ENCODE peak calls at places on chromosomes 12 and 14, in four cellular contexts. I is A549, G is HepG2, U is GM12878. M is an unnamed sample.

GRCh38 chr12:68971404-68971803 is 38.4 kb upstream of the CPM start:
- DNase-seq in I (peak; percentile 19), G (no peak), U (no peak), M (no peak)

GRCh38 chr14:72738181-72738611 is 155.7 kb downstream of the DPF3 start:
- DNase-seq in I (no peak), G (no peak), U (no peak), M (no peak)

GRCh38 chr12:31440586-31440985 is 114.6 kb upstream of the SINHCAF start:
- DNase-seq in U (no peak), I (no peak), G (no peak), M (no peak)

GRCh38 chr14:29216316-29216715 is 449.7 kb downstream of the FOXG1 start:
- DNase-seq in I (no peak), U (no peak), G (no peak), M (no peak)

GRCh38 chr12:46839232-46839631 is 13.4 kb upstream of the SLC38A4 start:
- DNase-seq in I (no peak), G (no peak), U (no peak), M (no peak)

GRCh38 chr12:47710283-47710682 is 4.5 kb upstream of the RPAP3 start:
- DNase-seq in U (no peak), I (no peak), G (no peak), M (no peak)

GRCh38 chr14:104282332-104283196 is 144.2 kb downstream of the KIF26A start:
- DNase-seq in G (no peak), U (no peak), I (no peak), M (no peak)

GRCh38 chr14:31880935-31881334 is 196.2 kb upstream of the ARHGAP5 start:
- DNase-seq in U (no peak), I (peak; percentile 46), G (peak; percentile 64), M (no peak)

GRCh38 chr12:13973981-13974380 is 7.4 kb downstream of the GRIN2B start:
- DNase-seq in I (no peak), U (no peak), G (no peak), M (no peak)

GRCh38 chr14:76917158-76917596 is 91.0 kb downstream of the LRRC74A start:
- DNase-seq in I (peak; percentile 88), U (no peak), G (peak; percentile 80), M (peak; percentile 67)

GRCh38 chr12:65466906-65467305 is 188.4 kb downstream of the MSRB3 start:
- DNase-seq in U (no peak), G (no peak), I (no peak), M (no peak)

GRCh38 chr12:75792687-75793086 is 238.9 kb downstream of the PHLDA1 start:
- DNase-seq in G (no peak), I (no peak), U (no peak), M (no peak)

GRCh38 chr14:52267501-52268190 is at the start of gene PTGDR:
- DNase-seq in I (no peak), U (no peak), G (no peak), M (peak; percentile 32)

DNA sequence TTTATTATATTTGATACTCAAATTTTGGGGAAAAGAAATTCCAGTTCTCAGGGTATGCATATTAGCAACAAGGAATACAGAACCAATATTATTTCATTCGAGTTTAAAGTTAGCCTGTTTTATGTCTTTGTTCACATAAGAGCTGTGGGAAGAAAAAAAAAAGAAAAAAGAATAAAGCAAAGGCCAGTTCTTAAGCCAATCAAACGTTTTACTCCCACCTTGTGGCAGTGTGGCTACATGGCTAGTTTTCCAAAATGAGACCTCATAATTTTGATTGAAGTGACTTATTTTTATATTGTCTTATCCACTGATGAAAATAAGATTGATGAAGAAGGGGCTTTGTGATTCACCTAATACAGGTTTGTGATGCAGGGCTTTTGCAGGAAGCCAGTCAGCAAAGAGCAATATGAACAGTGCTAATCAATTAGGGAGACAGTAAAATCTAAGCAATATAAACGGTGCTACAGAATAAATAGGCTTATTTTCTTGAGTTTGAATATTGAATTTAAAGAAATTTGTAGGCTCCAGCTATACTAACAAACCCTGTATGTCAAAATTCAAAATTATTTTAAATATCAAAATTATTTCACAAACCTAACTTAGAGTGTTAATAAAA is 624.1 kb upstream of the FOXG1 start:
- DNase-seq in G (no peak), I (peak; percentile 29), U (no peak), M (peak; percentile 38)
- TF ChIP-seq PBX3 in G (no peak), I (no peak), U (no peak), M (no peak)

GRCh38 chr14:68713782-68714181 is 79.1 kb downstream of the ZFP36L1 start:
- DNase-seq in G (no peak), I (no peak), U (no peak), M (no peak)
- TF ChIP-seq PBX3 in G (no peak), I (no peak), U (no peak), M (no peak)

GRCh38 chr14:69107407-69108003 is 45.4 kb downstream of the DCAF5 start:
- DNase-seq in G (peak; percentile 69), I (peak; percentile 71), U (peak; percentile 20), M (peak; percentile 61)
- TF ChIP-seq PBX3 in G (no peak), I (no peak), U (no peak), M (no peak)

GRCh38 chr14:98984027-98984718 is 287.8 kb downstream of the BCL11B start:
- DNase-seq in U (no peak), G (no peak), I (no peak), M (no peak)

GRCh38 chr14:98984719-98985041 is 287.3 kb downstream of the BCL11B start:
- DNase-seq in I (no peak), G (no peak), U (no peak), M (no peak)
- TF ChIP-seq PBX3 in I (no peak), G (no peak), U (no peak), M (no peak)

DNA sequence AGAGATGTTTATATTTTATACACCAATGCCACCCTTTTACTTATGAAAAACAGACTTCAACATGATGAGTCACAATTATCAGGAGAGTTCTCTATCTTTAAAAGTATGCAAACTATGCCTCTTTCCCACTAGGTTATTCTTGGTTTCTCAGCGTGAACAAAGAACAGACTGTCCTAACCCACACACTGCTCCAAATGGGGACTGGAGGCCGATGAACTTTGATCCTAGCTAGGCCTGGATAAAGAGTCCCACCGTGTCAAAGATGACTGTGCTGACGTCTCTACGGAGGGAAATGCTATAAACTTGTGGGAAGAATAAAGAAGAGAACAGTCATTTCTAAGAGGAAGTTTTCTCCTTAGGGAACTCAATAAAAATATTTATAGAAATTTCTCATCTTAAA is 160.1 kb downstream of the EPS8 start:
- DNase-seq in U (peak; percentile 46), G (peak; percentile 99), I (peak; percentile 97), M (no peak)
- TF ChIP-seq PBX3 in U (no peak), G (no peak), I (no peak), M (peak; percentile 60)

GRCh38 chr12:2168808-2169207 is 116.0 kb downstream of the CACNA1C start:
- DNase-seq in I (peak; percentile 42), G (peak; percentile 81), U (no peak), M (no peak)
- TF ChIP-seq PBX3 in I (no peak), G (no peak), U (no peak), M (no peak)

DNA sequence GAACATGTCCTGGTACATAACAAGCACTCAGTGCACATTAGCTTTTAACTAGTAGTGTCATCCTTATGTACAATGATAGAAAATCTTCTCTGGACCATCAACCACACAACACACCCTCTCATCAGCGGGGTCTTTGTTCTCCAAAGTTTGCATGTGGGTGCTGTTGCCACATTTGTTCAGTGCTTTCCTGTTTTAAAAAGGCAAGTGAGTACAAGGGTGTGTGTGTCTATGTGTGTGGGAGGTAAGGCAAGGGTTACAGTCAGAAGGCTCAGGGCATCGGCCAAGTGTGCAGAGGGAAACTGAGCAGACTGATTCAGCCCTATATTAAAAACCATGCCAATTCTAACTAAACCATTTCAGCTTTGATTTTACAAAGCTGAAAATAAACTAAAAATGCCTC is 17.9 kb downstream of the KRT76 start:
- DNase-seq in I (no peak), U (no peak), G (no peak), M (no peak)
- TF ChIP-seq PBX3 in I (no peak), U (no peak), G (no peak), M (no peak)

DNA sequence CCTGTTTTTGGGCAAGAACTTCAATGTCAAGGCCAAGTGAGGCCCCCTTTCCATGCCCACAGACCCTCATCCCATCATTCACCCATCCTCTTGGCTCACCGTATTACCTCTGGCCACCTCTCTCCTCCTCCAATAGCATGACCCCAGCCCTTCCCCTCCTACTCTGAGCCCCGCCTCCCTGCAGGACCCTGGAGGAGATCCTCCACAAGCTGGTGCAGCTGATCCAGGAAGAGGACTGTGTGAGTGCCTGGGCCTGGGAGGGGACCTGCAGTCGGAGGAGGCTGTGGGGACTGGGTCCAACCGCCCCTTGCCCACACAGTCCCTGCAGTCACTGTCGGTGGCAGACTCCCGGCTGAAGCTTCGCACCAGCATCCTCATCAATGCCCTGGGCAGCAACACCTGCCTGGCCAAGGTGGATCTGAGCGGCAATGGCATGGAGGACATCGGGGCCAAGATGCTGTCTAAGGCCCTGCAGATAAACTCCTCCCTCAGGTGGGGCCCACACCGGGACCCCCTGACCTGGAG is 7.2 kb downstream of the CARMIL3 start:
- DNase-seq in G (no peak), I (no peak), U (no peak), M (peak; percentile 29)
- TF ChIP-seq PBX3 in G (no peak), I (no peak), U (no peak), M (no peak)

M was measured in SK-N-SH.